ENCODE peak calls at places on chromosomes 11 and 22, in six cellular contexts. V, D, S, T, C and M are unnamed samples.

GRCh38 chr11:41954034-41954433 is 494.6 kb upstream of the LRRC4C start:
- DNase-seq in V (no peak), D (peak), S (no peak), T (no peak), C (no peak), M (no peak)

GRCh38 chr11:130547761-130548490 is 99.5 kb downstream of the ADAMTS15 start:
- DNase-seq in V (no peak), D (no peak), S (no peak), T (no peak), C (no peak), M (no peak)

GRCh38 chr22:19066531-19067271 is 55.5 kb downstream of the DGCR2 start:
- DNase-seq in V (no peak), D (peak), S (no peak), T (peak), C (no peak), M (no peak)

GRCh38 chr11:11400635-11401232 is 47.7 kb upstream of the CSNK2A3 start:
- DNase-seq in V (peak), D (peak), S (no peak), T (no peak), C (peak), M (no peak)

GRCh38 chr22:38655532-38656255 is 498 bp downstream of the FAM227A start:
- DNase-seq in V (peak), D (peak), S (no peak), T (no peak), C (peak), M (peak)

GRCh38 chr11:120324932-120325810 is at the start of gene TLCD5:
- DNase-seq in V (peak), D (peak), S (peak), T (no peak), C (peak), M (peak)

GRCh38 chr11:30573951-30574350 is 12.2 kb downstream of the MPPED2 start:
- DNase-seq in V (no peak), D (no peak), S (no peak), T (no peak), C (no peak), M (no peak)

GRCh38 chr11:95248666-95249467 is 17.9 kb upstream of the SESN3 start:
- DNase-seq in V (peak), D (no peak), S (no peak), T (no peak), C (no peak), M (no peak)

GRCh38 chr11:11211186-11211585 is 141.9 kb downstream of the CSNK2A3 start:
- DNase-seq in V (no peak), D (peak), S (no peak), T (no peak), C (no peak), M (no peak)

GRCh38 chr11:117610045-117610444 is 187.0 kb downstream of the DSCAML1 start:
- DNase-seq in V (no peak), D (no peak), S (no peak), T (no peak), C (peak), M (no peak)

GRCh38 chr22:43446881-43447280 is 35.1 kb downstream of the MPPED1 start:
- DNase-seq in V (no peak), D (no peak), S (no peak), T (no peak), C (peak), M (no peak)

GRCh38 chr11:61888043-61888442 is 3.3 kb downstream of the FADS3 start:
- DNase-seq in V (no peak), D (peak), S (peak), T (peak), C (peak), M (peak)

GRCh38 chr11:110000045-110000502 is 93.1 kb upstream of the ZC3H12C start:
- DNase-seq in V (peak), D (peak), S (no peak), T (peak), C (peak), M (no peak)

GRCh38 chr11:65266210-65266609 is 4.4 kb downstream of the POLA2 start:
- DNase-seq in V (peak), D (no peak), S (no peak), T (no peak), C (no peak), M (no peak)

GRCh38 chr11:113730887-113731726 is 25.0 kb upstream of the TMPRSS5 start:
- DNase-seq in V (peak), D (peak), S (no peak), T (peak), C (peak), M (no peak)

GRCh38 chr11:17020831-17021230 is 6.6 kb upstream of the PLEKHA7 start:
- DNase-seq in V (no peak), D (peak), S (no peak), T (no peak), C (no peak), M (no peak)

GRCh38 chr22:37022483-37023337 is 3.2 kb downstream of the MPST start:
- DNase-seq in V (no peak), D (no peak), S (no peak), T (no peak), C (no peak), M (no peak)

GRCh38 chr22:39520874-39521857 is 804 bp downstream of the ATF4 start:
- DNase-seq in V (peak), D (peak), S (peak), T (no peak), C (peak), M (no peak)

GRCh38 chr11:46242462-46242960 is 35.0 kb upstream of the CREB3L1 start:
- DNase-seq in V (peak), D (no peak), S (no peak), T (no peak), C (no peak), M (no peak)

GRCh38 chr11:128632151-128632791 is 44.9 kb upstream of the ETS1 start:
- DNase-seq in V (peak), D (peak), S (no peak), T (peak), C (peak), M (no peak)

GRCh38 chr22:26033586-26033985 is 135.7 kb upstream of the SEZ6L start:
- DNase-seq in V (no peak), D (no peak), S (no peak), T (no peak), C (no peak), M (no peak)

GRCh38 chr11:113894421-113894996 is 10.1 kb upstream of the HTR3B start:
- DNase-seq in V (no peak), D (no peak), S (no peak), T (no peak), C (no peak), M (no peak)

GRCh38 chr11:79167510-79168188 is 273.2 kb downstream of the TENM4 start:
- DNase-seq in V (no peak), D (peak), S (no peak), T (no peak), C (no peak), M (peak)

GRCh38 chr11:86919557-86920210 is 35.5 kb downstream of the FZD4 start:
- DNase-seq in V (peak), D (peak), S (no peak), T (peak), C (peak), M (no peak)

GRCh38 chr11:86938900-86939880 is 16.0 kb downstream of the FZD4 start:
- DNase-seq in V (peak), D (peak), S (no peak), T (no peak), C (peak), M (no peak)

GRCh38 chr11:70372076-70372475 is 26.3 kb upstream of the CTTN start:
- DNase-seq in V (no peak), D (no peak), S (no peak), T (no peak), C (no peak), M (no peak)

GRCh38 chr22:42632096-42632495 is 8.3 kb downstream of the ATP5MGL start:
- DNase-seq in V (no peak), D (no peak), S (no peak), T (no peak), C (no peak), M (no peak)

GRCh38 chr22:20239063-20239950 is 28.8 kb downstream of the RTN4R start:
- DNase-seq in V (no peak), D (peak), S (no peak), T (no peak), C (no peak), M (peak)

GRCh38 chr11:113163291-113164030 is 150.9 kb upstream of the TTC12 start:
- DNase-seq in V (no peak), D (peak), S (peak), T (no peak), C (no peak), M (no peak)

GRCh38 chr11:9758676-9759518 is 95.0 kb downstream of the SWAP70 start:
- DNase-seq in V (peak), D (peak), S (peak), T (no peak), C (peak), M (peak)

GRCh38 chr11:118792642-118793124 is 1.7 kb upstream of the DDX6 start:
- DNase-seq in V (peak), D (peak), S (peak), T (peak), C (peak), M (peak)

GRCh38 chr11:65498977-65499712 is at the start of gene MALAT1:
- DNase-seq in V (peak), D (peak), S (peak), T (no peak), C (peak), M (peak)

GRCh38 chr22:45645526-45646414 is 25.9 kb upstream of the ATXN10 start:
- DNase-seq in V (peak), D (peak), S (peak), T (no peak), C (peak), M (peak)

GRCh38 chr11:106585061-106585460 is 433.2 kb downstream of the GUCY1A2 start:
- DNase-seq in V (no peak), D (peak), S (no peak), T (peak), C (peak), M (no peak)

GRCh38 chr22:27642104-27642800 is 159.3 kb downstream of the MN1 start:
- DNase-seq in V (no peak), D (no peak), S (no peak), T (no peak), C (no peak), M (peak)

GRCh38 chr11:8258771-8259170 is 4.9 kb downstream of the LMO1 start:
- DNase-seq in V (no peak), D (peak), S (no peak), T (peak), C (no peak), M (no peak)

GRCh38 chr22:17896552-17896951 is 122.3 kb upstream of the BID start:
- DNase-seq in V (no peak), D (no peak), S (no peak), T (no peak), C (peak), M (peak)

GRCh38 chr11:123137496-123138270 is 57.4 kb downstream of the CLMP start:
- DNase-seq in V (no peak), D (peak), S (peak), T (peak), C (no peak), M (no peak)

GRCh38 chr11:80239217-80239616 is 798.4 kb upstream of the TENM4 start:
- DNase-seq in V (no peak), D (peak), S (no peak), T (no peak), C (no peak), M (no peak)

GRCh38 chr11:13881176-13881680 is 81.3 kb upstream of the SPON1 start:
- DNase-seq in V (no peak), D (no peak), S (no peak), T (no peak), C (no peak), M (no peak)

DNA sequence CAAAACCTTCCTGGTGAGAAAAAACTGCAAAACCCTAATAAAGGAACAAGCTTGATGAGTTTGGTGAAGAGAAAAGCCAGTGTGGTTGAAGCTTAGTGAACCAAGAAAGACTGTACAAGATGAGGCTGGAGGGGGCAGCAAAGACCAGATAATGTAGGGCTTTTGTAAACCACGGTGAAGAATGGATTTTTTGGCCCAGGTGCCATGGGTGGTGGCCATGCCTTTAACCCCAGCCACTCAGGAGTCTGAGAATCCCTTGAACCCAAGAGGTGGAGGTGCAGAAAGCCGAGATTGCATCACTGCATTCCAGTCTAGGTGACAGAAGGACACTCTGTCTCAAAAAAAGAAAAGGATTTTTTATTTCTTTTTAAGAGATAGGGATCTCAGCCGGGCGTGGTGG is 5.0 kb upstream of the ZDHHC5 start:
- DNase-seq in V (peak), D (no peak), S (no peak), T (no peak), C (peak), M (no peak)
- TF ChIP-seq CTCF in V (peak), D (no peak), S (no peak), T (no peak), C (no peak), M (no peak)

DNA sequence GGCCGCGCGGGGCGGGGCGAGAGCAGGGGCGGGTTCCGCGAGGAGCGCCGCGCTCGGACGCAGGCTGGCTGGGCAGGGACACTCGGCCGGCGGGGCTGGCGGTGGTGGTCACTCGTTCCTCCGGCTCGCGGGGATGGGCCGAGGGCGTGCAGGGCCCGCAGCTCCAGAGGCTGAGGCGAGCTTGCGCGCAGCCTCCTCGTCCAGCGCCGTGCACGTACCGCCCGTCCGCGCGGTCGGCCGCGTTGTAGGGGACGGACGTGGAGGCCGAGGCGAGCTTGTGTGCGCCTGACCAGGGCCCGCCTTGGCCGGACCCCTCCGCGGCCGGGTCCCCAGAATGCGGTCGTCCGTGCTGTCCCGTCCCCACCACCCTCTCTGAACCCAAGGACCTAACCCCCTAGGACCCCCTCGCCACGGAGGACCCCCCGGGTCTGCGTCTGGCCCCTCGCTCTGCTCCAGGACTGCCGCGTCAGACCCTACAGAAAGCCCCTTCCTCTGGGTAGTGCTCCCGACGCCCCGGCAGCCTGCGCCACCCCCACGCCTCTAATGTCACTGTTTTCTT is 569 bp upstream of the YPEL1 start:
- DNase-seq in V (no peak), D (no peak), S (no peak), T (no peak), C (no peak), M (no peak)
- H3K4me3 ChIP-seq in V (peak), D (peak), S (peak), T (peak), C (peak), M (peak)

GRCh38 chr11:47247502-47247901 is 1.1 kb downstream of the ACP2 start:
- DNase-seq in V (no peak), D (no peak), S (no peak), T (no peak), C (no peak), M (no peak)

GRCh38 chr11:47251751-47252150 is 3.1 kb upstream of the ACP2 start:
- DNase-seq in V (no peak), D (no peak), S (no peak), T (no peak), C (no peak), M (no peak)

GRCh38 chr11:47249378-47249715 is 733 bp upstream of the ACP2 start:
- DNase-seq in V (no peak), D (peak), S (no peak), T (no peak), C (no peak), M (no peak)

GRCh38 chr11:47248304-47248663 is 330 bp downstream of the ACP2 start:
- DNase-seq in V (peak), D (peak), S (no peak), T (no peak), C (no peak), M (no peak)

GRCh38 chr11:47248664-47249377 is at the start of gene ACP2:
- DNase-seq in V (peak), D (peak), S (peak), T (no peak), C (peak), M (peak)
- TF ChIP-seq CTCF in V (peak), D (peak), S (no peak), T (peak), C (peak), M (no peak)

DNA sequence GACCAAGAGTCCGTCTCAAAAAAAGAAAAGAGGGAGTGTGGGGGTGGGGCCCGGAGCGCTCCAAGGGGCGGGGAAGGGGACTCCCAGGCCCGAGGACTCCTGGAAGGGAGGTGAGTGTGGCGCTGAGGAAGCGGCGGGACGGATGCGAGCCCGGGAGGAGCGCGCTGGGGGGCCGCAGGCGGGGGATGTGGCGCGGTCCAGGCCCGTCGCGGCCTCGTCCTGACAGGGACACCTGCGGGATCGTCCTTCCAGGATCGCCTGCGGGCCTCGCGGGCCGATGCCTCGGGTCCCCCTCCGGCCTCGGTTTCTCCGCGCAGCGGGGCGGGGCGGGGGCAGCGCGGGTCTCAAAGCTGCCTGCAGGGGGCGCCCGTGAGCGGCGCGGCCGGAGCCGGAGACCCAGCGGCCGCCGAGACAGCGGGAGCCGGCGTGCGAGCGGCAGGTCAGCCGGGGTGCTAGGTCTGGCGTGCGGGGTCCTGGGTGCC is 3.8 kb upstream of the ADORA2A start:
- DNase-seq in V (peak), D (no peak), S (no peak), T (no peak), C (peak), M (no peak)
- H3K4me3 ChIP-seq in V (peak), D (no peak), S (peak), T (peak), C (peak), M (peak)

GRCh38 chr11:28585007-28585406 is 476.8 kb downstream of the METTL15 start:
- DNase-seq in V (no peak), D (peak), S (no peak), T (peak), C (no peak), M (no peak)

DNA sequence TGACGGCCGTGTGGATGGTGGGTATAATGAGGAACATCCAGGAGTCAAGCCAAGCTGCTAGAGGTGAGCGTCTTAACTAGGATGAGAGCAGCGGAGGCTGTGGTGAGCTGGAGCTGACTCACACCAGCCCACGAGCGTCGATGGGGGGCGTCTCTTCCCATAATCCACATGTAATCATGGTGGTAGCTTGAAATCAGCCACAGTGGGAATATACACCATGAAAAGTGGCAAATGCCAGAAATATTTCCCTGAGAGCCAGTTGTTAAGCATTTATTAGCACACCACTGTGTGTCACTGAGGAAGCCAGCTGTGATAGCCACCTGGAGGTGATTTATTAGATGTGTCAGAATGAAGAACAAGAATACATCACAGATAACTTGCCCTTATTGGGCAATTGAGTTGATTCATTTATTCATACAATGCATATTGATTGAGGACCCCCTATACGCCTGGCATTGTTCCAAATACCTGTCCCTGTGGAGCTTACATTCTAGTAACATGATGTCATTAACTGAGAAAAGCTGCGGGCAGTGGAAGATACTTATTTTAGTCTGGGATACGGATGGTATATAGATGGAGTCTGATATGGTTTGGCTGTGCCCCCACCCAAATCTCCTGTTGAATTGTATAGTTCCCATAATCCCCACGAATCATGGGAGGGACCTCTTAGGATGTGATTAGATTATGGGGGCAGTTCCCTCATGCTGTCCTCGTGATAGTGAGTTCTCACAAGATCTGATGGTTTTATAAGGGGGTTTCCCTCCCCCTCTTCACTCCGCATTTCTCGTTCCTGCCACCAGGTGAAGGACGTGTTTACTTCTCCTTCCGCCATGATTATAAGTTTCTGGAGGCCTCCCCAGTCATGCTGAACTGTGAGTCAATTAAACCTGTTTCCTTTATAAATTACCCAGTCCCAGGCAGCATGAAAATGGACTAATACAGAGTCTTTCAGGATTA is 473.4 kb downstream of the METTL15 start:
- DNase-seq in V (no peak), D (peak), S (no peak), T (peak), C (no peak), M (peak)
- TF ChIP-seq CTCF in V (no peak), D (peak), S (no peak), T (no peak), C (no peak), M (no peak)

DNA sequence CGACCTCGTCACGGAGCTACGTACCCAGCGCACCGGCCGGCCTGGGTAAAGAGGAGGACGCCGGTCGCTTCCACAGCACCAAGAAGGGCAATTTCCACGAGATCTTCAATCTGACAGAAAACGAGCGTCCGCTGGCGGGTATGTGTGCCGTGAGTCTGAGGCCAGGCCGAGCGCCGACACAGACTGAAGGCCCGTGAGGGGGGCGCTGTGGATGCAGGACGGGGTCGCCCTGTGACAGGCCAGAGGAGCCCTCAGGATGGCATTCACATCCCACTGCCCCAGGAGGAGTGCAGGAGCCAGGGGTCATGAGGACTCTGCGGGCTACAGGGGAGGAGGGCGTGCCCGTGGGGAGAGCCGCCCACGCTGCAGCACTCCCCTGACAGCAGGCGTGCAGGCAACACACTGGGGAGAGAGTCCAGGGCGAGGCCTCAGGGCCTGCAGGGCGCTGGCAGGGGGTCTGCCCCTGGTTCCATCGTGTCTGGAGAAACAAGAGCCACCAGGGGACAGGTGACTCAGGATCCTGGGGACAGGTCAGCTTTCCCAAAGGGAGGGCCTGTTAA is 53.6 kb downstream of the GRAMD4 start:
- DNase-seq in V (no peak), D (no peak), S (no peak), T (no peak), C (no peak), M (no peak)
- H3K4me3 ChIP-seq in V (peak), D (no peak), S (no peak), T (no peak), C (no peak), M (no peak)